ENCODE peak calls at places on chromosomes 1 and 21, in six cellular contexts. E is lower leg skin; Z is NB4; J is fibroblast of mammary gland; X is bronchial epithelial cell; L is CD8-positive, alpha-beta T cell. Y is an unnamed sample.

GRCh38 chr1:66589326-66589725 is 55.4 kb downstream of the SGIP1 start:
- DNase-seq in J (no peak), L (no peak), E (no peak), X (no peak), Z (no peak), Y (no peak)

GRCh38 chr21:41816583-41817165 is 49.8 kb upstream of the RIPK4 start:
- DNase-seq in Z (peak; percentile 43), X (peak; percentile 35), J (peak; percentile 57), L (peak; percentile 46), E (peak; percentile 92), Y (peak; percentile 58)

GRCh38 chr1:212498243-212498642 is 65.5 kb downstream of the NENF start:
- DNase-seq in J (peak; percentile 88), X (peak; percentile 98), E (no peak), L (no peak), Z (peak; percentile 44), Y (peak; percentile 96)

GRCh38 chr1:229397762-229398161 is 36.1 kb downstream of the ACTA1 start:
- DNase-seq in Z (no peak), E (no peak), X (no peak), L (no peak), J (no peak), Y (no peak)

GRCh38 chr1:185345913-185346717 is 29.1 kb upstream of the IVNS1ABP start:
- DNase-seq in E (no peak), J (no peak), X (no peak), Z (peak; percentile 66), L (no peak), Y (no peak)

GRCh38 chr1:9882296-9882944 is 27.6 kb downstream of the CTNNBIP1 start:
- DNase-seq in L (peak; percentile 30), Z (no peak), E (no peak), J (no peak), X (no peak), Y (peak; percentile 73)

GRCh38 chr1:98981917-98982513 is 22.6 kb downstream of the PLPPR5 start:
- DNase-seq in X (peak; percentile 74), E (no peak), L (no peak), Z (no peak), J (peak; percentile 75), Y (peak; percentile 57)

GRCh38 chr1:29861446-29861845 is 625.1 kb downstream of the PTPRU start:
- DNase-seq in Z (no peak), E (peak; percentile 54), J (no peak), X (no peak), L (no peak), Y (no peak)

GRCh38 chr21:25895565-25896205 is 160.9 kb downstream of the GABPA start:
- DNase-seq in Z (peak; percentile 28), J (peak; percentile 50), L (no peak), X (peak; percentile 58), E (no peak), Y (peak; percentile 63)
- TF ChIP-seq CTCF in Z (no peak), J (peak; percentile 64), L (peak; percentile 49), X (peak; percentile 38), E (no peak), Y (peak; percentile 66)

GRCh38 chr1:171984262-171984661 is 143.0 kb downstream of the DNM3 start:
- DNase-seq in X (no peak), L (no peak), J (peak; percentile 23), E (no peak), Z (no peak), Y (no peak)

GRCh38 chr1:171988243-171988642 is 146.9 kb downstream of the DNM3 start:
- DNase-seq in Z (no peak), X (no peak), E (no peak), J (no peak), L (no peak), Y (no peak)

GRCh38 chr1:171983584-171983983 is 142.3 kb downstream of the DNM3 start:
- DNase-seq in Z (peak; percentile 11), E (no peak), X (peak; percentile 39), J (peak; percentile 51), L (no peak), Y (peak; percentile 54)

GRCh38 chr1:171984850-171985485 is 143.7 kb downstream of the DNM3 start:
- DNase-seq in X (peak; percentile 61), E (no peak), J (peak; percentile 52), L (no peak), Z (peak; percentile 28), Y (peak; percentile 49)

GRCh38 chr1:171985639-171986038 is 144.3 kb downstream of the DNM3 start:
- DNase-seq in L (no peak), J (no peak), X (no peak), E (no peak), Z (peak; percentile 3), Y (peak; percentile 19)
- TF ChIP-seq CTCF in L (no peak), J (peak; percentile 22), X (peak; percentile 31), E (no peak), Z (peak; percentile 4), Y (peak; percentile 38)

GRCh38 chr1:204072951-204073836 is at the start of gene SOX13:
- DNase-seq in X (peak; percentile 75), L (no peak), E (peak; percentile 97), Z (peak; percentile 21), J (peak; percentile 89), Y (peak; percentile 91)
- TF ChIP-seq CTCF in X (peak; percentile 27), L (no peak), E (no peak), Z (no peak), J (peak; percentile 22), Y (peak; percentile 23)

GRCh38 chr1:200776949-200777348 is 38.3 kb downstream of the CAMSAP2 start:
- DNase-seq in E (no peak), L (no peak), Z (no peak), J (peak; percentile 71), X (no peak), Y (peak; percentile 21)
- TF ChIP-seq CTCF in E (no peak), L (no peak), Z (no peak), J (no peak), X (no peak), Y (no peak)

GRCh38 chr1:246003442-246003730 is 503.7 kb downstream of the SMYD3 start:
- DNase-seq in Z (no peak), X (no peak), J (no peak), E (no peak), L (no peak), Y (no peak)
- TF ChIP-seq CTCF in Z (no peak), X (no peak), J (no peak), E (no peak), L (peak; percentile 4), Y (no peak)

GRCh38 chr1:69175078-69175477 is 392.6 kb upstream of the LRRC7 start:
- DNase-seq in X (peak; percentile 3), L (no peak), E (no peak), J (no peak), Z (no peak), Y (peak; percentile 10)
- TF ChIP-seq CTCF in X (no peak), L (no peak), E (no peak), J (no peak), Z (no peak), Y (no peak)

GRCh38 chr21:45102391-45102932 is 28.1 kb downstream of the ADARB1 start:
- DNase-seq in L (no peak), X (peak; percentile 88), E (no peak), J (peak; percentile 32), Z (no peak), Y (peak; percentile 70)
- TF ChIP-seq CTCF in L (no peak), X (peak; percentile 37), E (no peak), J (peak; percentile 7), Z (peak; percentile 4), Y (peak; percentile 58)

Y was measured in epithelial cell of esophagus.